ENCODE peak calls at places on chromosomes 2 and 18, in eight cellular contexts. One of them, this sample, is unnamed.

GRCh38 chr2:99865818-99866676 is 276.3 kb downstream of the AFF3 start:
- DNase-seq in GM10248: no peak
- DNase-seq in heart left ventricle: no peak
- DNase-seq in IMR-90: peak; percentile 39
- DNase-seq in foreskin fibroblast: no peak
- DNase-seq in mammary epithelial cell: no peak
- DNase-seq in transverse colon: no peak
- DNase-seq in astrocyte of the cerebellum: no peak
- DNase-seq in this sample: no peak

GRCh38 chr2:111200333-111200879 is 79.7 kb downstream of the BCL2L11 start:
- DNase-seq in astrocyte of the cerebellum: no peak
- DNase-seq in foreskin fibroblast: no peak
- DNase-seq in IMR-90: no peak
- DNase-seq in heart left ventricle: no peak
- DNase-seq in mammary epithelial cell: no peak
- DNase-seq in GM10248: no peak
- DNase-seq in transverse colon: no peak
- DNase-seq in this sample: no peak

GRCh38 chr2:28972778-28973335 is 8.2 kb upstream of the TOGARAM2 start:
- DNase-seq in astrocyte of the cerebellum: no peak
- DNase-seq in transverse colon: no peak
- DNase-seq in foreskin fibroblast: no peak
- DNase-seq in GM10248: no peak
- DNase-seq in mammary epithelial cell: peak; percentile 70
- DNase-seq in IMR-90: no peak
- DNase-seq in heart left ventricle: no peak
- DNase-seq in this sample: no peak

GRCh38 chr2:104862061-104862941 is 8.4 kb downstream of the POU3F3 start:
- DNase-seq in astrocyte of the cerebellum: no peak
- DNase-seq in foreskin fibroblast: no peak
- DNase-seq in mammary epithelial cell: no peak
- DNase-seq in transverse colon: no peak
- DNase-seq in IMR-90: no peak
- DNase-seq in GM10248: no peak
- DNase-seq in heart left ventricle: no peak
- DNase-seq in this sample: no peak

GRCh38 chr2:1268034-1268433 is 145.2 kb upstream of the TPO start:
- DNase-seq in astrocyte of the cerebellum: no peak
- DNase-seq in GM10248: no peak
- DNase-seq in foreskin fibroblast: no peak
- DNase-seq in heart left ventricle: no peak
- DNase-seq in IMR-90: no peak
- DNase-seq in mammary epithelial cell: no peak
- DNase-seq in transverse colon: no peak
- DNase-seq in this sample: no peak

GRCh38 chr18:13800505-13801259 is 23.3 kb upstream of the MC5R start:
- DNase-seq in heart left ventricle: peak; percentile 69
- DNase-seq in foreskin fibroblast: peak; percentile 8
- DNase-seq in astrocyte of the cerebellum: no peak
- DNase-seq in mammary epithelial cell: peak; percentile 81
- DNase-seq in GM10248: peak; percentile 64
- DNase-seq in transverse colon: peak; percentile 79
- DNase-seq in IMR-90: peak; percentile 18
- DNase-seq in this sample: no peak

GRCh38 chr2:191272064-191272463 is 26.9 kb downstream of the MYO1B start:
- DNase-seq in astrocyte of the cerebellum: no peak
- DNase-seq in heart left ventricle: no peak
- DNase-seq in mammary epithelial cell: no peak
- DNase-seq in IMR-90: no peak
- DNase-seq in GM10248: no peak
- DNase-seq in foreskin fibroblast: no peak
- DNase-seq in transverse colon: no peak
- DNase-seq in this sample: no peak

GRCh38 chr2:43269706-43270105 is 43.3 kb upstream of the ZFP36L2 start:
- DNase-seq in mammary epithelial cell: no peak
- DNase-seq in heart left ventricle: peak; percentile 61
- DNase-seq in foreskin fibroblast: peak; percentile 93
- DNase-seq in transverse colon: peak; percentile 62
- DNase-seq in GM10248: peak; percentile 32
- DNase-seq in astrocyte of the cerebellum: peak; percentile 82
- DNase-seq in IMR-90: peak; percentile 81
- DNase-seq in this sample: peak; percentile 35

GRCh38 chr2:39488450-39488849 is 51.4 kb upstream of the MAP4K3 start:
- DNase-seq in heart left ventricle: no peak
- DNase-seq in mammary epithelial cell: peak; percentile 90
- DNase-seq in transverse colon: no peak
- DNase-seq in foreskin fibroblast: peak; percentile 93
- DNase-seq in GM10248: no peak
- DNase-seq in astrocyte of the cerebellum: peak; percentile 56
- DNase-seq in IMR-90: peak; percentile 95
- DNase-seq in this sample: no peak

GRCh38 chr2:12558519-12558918 is 158.2 kb upstream of the TRIB2 start:
- DNase-seq in GM10248: no peak
- DNase-seq in transverse colon: no peak
- DNase-seq in mammary epithelial cell: no peak
- DNase-seq in foreskin fibroblast: no peak
- DNase-seq in IMR-90: no peak
- DNase-seq in astrocyte of the cerebellum: no peak
- DNase-seq in heart left ventricle: no peak
- DNase-seq in this sample: no peak

GRCh38 chr2:177328056-177328455 is 63.5 kb upstream of the NFE2L2 start:
- DNase-seq in mammary epithelial cell: no peak
- DNase-seq in IMR-90: peak; percentile 69
- DNase-seq in GM10248: no peak
- DNase-seq in foreskin fibroblast: peak; percentile 24
- DNase-seq in astrocyte of the cerebellum: no peak
- DNase-seq in transverse colon: no peak
- DNase-seq in heart left ventricle: no peak
- DNase-seq in this sample: no peak

GRCh38 chr2:204948822-204949221 is 403.5 kb downstream of the PARD3B start:
- DNase-seq in IMR-90: no peak
- DNase-seq in GM10248: no peak
- DNase-seq in astrocyte of the cerebellum: no peak
- DNase-seq in heart left ventricle: no peak
- DNase-seq in foreskin fibroblast: no peak
- DNase-seq in mammary epithelial cell: no peak
- DNase-seq in transverse colon: no peak
- DNase-seq in this sample: no peak

GRCh38 chr2:102142829-102143449 is 393 bp downstream of the IL1R1 start:
- DNase-seq in astrocyte of the cerebellum: no peak
- DNase-seq in transverse colon: no peak
- DNase-seq in mammary epithelial cell: peak; percentile 37
- DNase-seq in heart left ventricle: no peak
- DNase-seq in foreskin fibroblast: peak; percentile 43
- DNase-seq in GM10248: no peak
- DNase-seq in IMR-90: peak; percentile 56
- DNase-seq in this sample: no peak

GRCh38 chr2:150759531-150759930 is 272.1 kb upstream of the RND3 start:
- DNase-seq in astrocyte of the cerebellum: no peak
- DNase-seq in heart left ventricle: no peak
- DNase-seq in mammary epithelial cell: no peak
- DNase-seq in transverse colon: no peak
- DNase-seq in GM10248: no peak
- DNase-seq in foreskin fibroblast: no peak
- DNase-seq in IMR-90: no peak
- DNase-seq in this sample: no peak

GRCh38 chr18:13892098-13892497 is 23.2 kb downstream of the MC2R start:
- DNase-seq in IMR-90: no peak
- DNase-seq in foreskin fibroblast: no peak
- DNase-seq in GM10248: no peak
- DNase-seq in heart left ventricle: no peak
- DNase-seq in mammary epithelial cell: no peak
- DNase-seq in transverse colon: no peak
- DNase-seq in astrocyte of the cerebellum: no peak
- DNase-seq in this sample: no peak

GRCh38 chr2:226721541-226721940 is 78.1 kb downstream of the IRS1 start:
- DNase-seq in GM10248: no peak
- DNase-seq in mammary epithelial cell: no peak
- DNase-seq in IMR-90: peak; percentile 36
- DNase-seq in foreskin fibroblast: no peak
- DNase-seq in astrocyte of the cerebellum: no peak
- DNase-seq in transverse colon: no peak
- DNase-seq in heart left ventricle: peak; percentile 28
- DNase-seq in this sample: no peak

GRCh38 chr2:171475979-171476378 is 42.0 kb downstream of the DCAF17 start:
- DNase-seq in mammary epithelial cell: no peak
- DNase-seq in transverse colon: no peak
- DNase-seq in IMR-90: no peak
- DNase-seq in GM10248: no peak
- DNase-seq in astrocyte of the cerebellum: no peak
- DNase-seq in foreskin fibroblast: no peak
- DNase-seq in heart left ventricle: no peak
- DNase-seq in this sample: no peak

GRCh38 chr2:68813596-68813995 is 57.6 kb downstream of the BMP10 start:
- DNase-seq in mammary epithelial cell: no peak
- DNase-seq in astrocyte of the cerebellum: no peak
- DNase-seq in GM10248: no peak
- DNase-seq in heart left ventricle: no peak
- DNase-seq in IMR-90: no peak
- DNase-seq in foreskin fibroblast: no peak
- DNase-seq in transverse colon: no peak
- DNase-seq in this sample: no peak

GRCh38 chr2:188645982-188646381 is 328.2 kb upstream of the COL3A1 start:
- DNase-seq in heart left ventricle: no peak
- DNase-seq in astrocyte of the cerebellum: no peak
- DNase-seq in GM10248: no peak
- DNase-seq in IMR-90: peak; percentile 83
- DNase-seq in transverse colon: no peak
- DNase-seq in foreskin fibroblast: peak; percentile 41
- DNase-seq in mammary epithelial cell: no peak
- DNase-seq in this sample: no peak

GRCh38 chr2:195450537-195451113 is 206.4 kb upstream of the SLC39A10 start:
- DNase-seq in transverse colon: no peak
- DNase-seq in mammary epithelial cell: no peak
- DNase-seq in foreskin fibroblast: no peak
- DNase-seq in IMR-90: no peak
- DNase-seq in GM10248: no peak
- DNase-seq in astrocyte of the cerebellum: no peak
- DNase-seq in heart left ventricle: no peak
- DNase-seq in this sample: no peak

GRCh38 chr18:12359515-12359927 is 17.5 kb downstream of the AFG3L2 start:
- DNase-seq in mammary epithelial cell: peak; percentile 15
- DNase-seq in astrocyte of the cerebellum: no peak
- DNase-seq in transverse colon: no peak
- DNase-seq in IMR-90: peak; percentile 62
- DNase-seq in GM10248: no peak
- DNase-seq in foreskin fibroblast: no peak
- DNase-seq in heart left ventricle: no peak
- DNase-seq in this sample: no peak

GRCh38 chr18:5461056-5461455 is 82.7 kb downstream of the EPB41L3 start:
- DNase-seq in heart left ventricle: no peak
- DNase-seq in foreskin fibroblast: no peak
- DNase-seq in astrocyte of the cerebellum: no peak
- DNase-seq in GM10248: no peak
- DNase-seq in IMR-90: peak; percentile 17
- DNase-seq in transverse colon: no peak
- DNase-seq in mammary epithelial cell: no peak
- DNase-seq in this sample: no peak

GRCh38 chr2:213251618-213252017 is 32.6 kb upstream of the SPAG16 start:
- DNase-seq in astrocyte of the cerebellum: peak; percentile 79
- DNase-seq in GM10248: peak; percentile 35
- DNase-seq in foreskin fibroblast: peak; percentile 39
- DNase-seq in transverse colon: no peak
- DNase-seq in heart left ventricle: no peak
- DNase-seq in IMR-90: peak; percentile 81
- DNase-seq in mammary epithelial cell: peak; percentile 31
- DNase-seq in this sample: peak; percentile 59
- TF ChIP-seq CTCF in astrocyte of the cerebellum: peak; percentile 26
- TF ChIP-seq CTCF in GM10248: peak; percentile 49
- TF ChIP-seq CTCF in foreskin fibroblast: peak; percentile 38
- TF ChIP-seq CTCF in transverse colon: peak; percentile 70
- TF ChIP-seq CTCF in heart left ventricle: peak; percentile 58
- TF ChIP-seq CTCF in IMR-90: peak; percentile 74
- TF ChIP-seq CTCF in mammary epithelial cell: peak; percentile 27
- TF ChIP-seq CTCF in this sample: peak; percentile 42

GRCh38 chr18:51541230-51541629 is 343.7 kb upstream of the MEX3C start:
- DNase-seq in foreskin fibroblast: no peak
- DNase-seq in mammary epithelial cell: no peak
- DNase-seq in astrocyte of the cerebellum: no peak
- DNase-seq in transverse colon: no peak
- DNase-seq in GM10248: no peak
- DNase-seq in heart left ventricle: no peak
- DNase-seq in IMR-90: no peak
- DNase-seq in this sample: no peak

GRCh38 chr18:51540562-51540961 is 343.1 kb upstream of the MEX3C start:
- DNase-seq in astrocyte of the cerebellum: no peak
- DNase-seq in heart left ventricle: no peak
- DNase-seq in GM10248: no peak
- DNase-seq in mammary epithelial cell: no peak
- DNase-seq in transverse colon: no peak
- DNase-seq in IMR-90: no peak
- DNase-seq in foreskin fibroblast: no peak
- DNase-seq in this sample: no peak

GRCh38 chr18:51531496-51531895 is 334.0 kb upstream of the MEX3C start:
- DNase-seq in transverse colon: no peak
- DNase-seq in astrocyte of the cerebellum: no peak
- DNase-seq in GM10248: no peak
- DNase-seq in foreskin fibroblast: no peak
- DNase-seq in heart left ventricle: no peak
- DNase-seq in IMR-90: no peak
- DNase-seq in mammary epithelial cell: peak; percentile 93
- DNase-seq in this sample: no peak

GRCh38 chr18:51537487-51537886 is 340.0 kb upstream of the MEX3C start:
- DNase-seq in foreskin fibroblast: no peak
- DNase-seq in astrocyte of the cerebellum: peak; percentile 1
- DNase-seq in transverse colon: peak; percentile 19
- DNase-seq in heart left ventricle: peak; percentile 25
- DNase-seq in IMR-90: no peak
- DNase-seq in mammary epithelial cell: peak; percentile 66
- DNase-seq in GM10248: no peak
- DNase-seq in this sample: no peak
- TF ChIP-seq CTCF in foreskin fibroblast: no peak
- TF ChIP-seq CTCF in astrocyte of the cerebellum: peak; percentile 34
- TF ChIP-seq CTCF in transverse colon: no peak
- TF ChIP-seq CTCF in heart left ventricle: peak; percentile 18
- TF ChIP-seq CTCF in IMR-90: no peak
- TF ChIP-seq CTCF in mammary epithelial cell: peak; percentile 46
- TF ChIP-seq CTCF in GM10248: no peak
- TF ChIP-seq CTCF in this sample: no peak

GRCh38 chr2:175282300-175282699 is 100.8 kb upstream of the ATP5MC3 start:
- DNase-seq in IMR-90: peak; percentile 28
- DNase-seq in mammary epithelial cell: peak; percentile 10
- DNase-seq in GM10248: peak; percentile 34
- DNase-seq in astrocyte of the cerebellum: peak; percentile 11
- DNase-seq in foreskin fibroblast: peak; percentile 6
- DNase-seq in heart left ventricle: no peak
- DNase-seq in transverse colon: no peak
- DNase-seq in this sample: peak; percentile 0
- TF ChIP-seq CTCF in IMR-90: peak; percentile 56
- TF ChIP-seq CTCF in mammary epithelial cell: peak; percentile 37
- TF ChIP-seq CTCF in GM10248: peak; percentile 17
- TF ChIP-seq CTCF in astrocyte of the cerebellum: peak; percentile 44
- TF ChIP-seq CTCF in foreskin fibroblast: peak; percentile 30
- TF ChIP-seq CTCF in heart left ventricle: peak; percentile 20
- TF ChIP-seq CTCF in transverse colon: peak; percentile 34
- TF ChIP-seq CTCF in this sample: peak; percentile 24

DNA sequence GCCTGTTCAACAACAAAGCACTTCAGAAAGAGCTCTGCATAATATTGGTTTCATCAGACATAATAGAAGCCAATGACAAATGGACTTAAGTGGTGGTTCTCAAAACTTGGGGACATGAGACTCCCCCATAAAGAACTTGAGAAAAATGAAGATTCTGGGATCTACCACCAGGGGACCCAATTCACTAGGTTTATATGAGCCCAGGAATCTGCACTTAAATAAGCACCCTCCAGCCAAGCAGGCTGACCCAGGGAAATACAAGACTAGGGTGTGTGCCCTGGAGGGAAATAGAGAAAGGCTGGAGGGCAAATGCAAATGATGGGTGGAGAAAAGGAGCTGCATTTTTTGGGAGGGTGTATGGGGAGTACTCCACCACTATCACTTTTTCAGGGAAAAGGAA is 52.5 kb downstream of the SATB2 start:
- DNase-seq in IMR-90: peak; percentile 17
- DNase-seq in transverse colon: no peak
- DNase-seq in astrocyte of the cerebellum: no peak
- DNase-seq in foreskin fibroblast: no peak
- DNase-seq in GM10248: no peak
- DNase-seq in heart left ventricle: no peak
- DNase-seq in mammary epithelial cell: no peak
- DNase-seq in this sample: no peak
- TF ChIP-seq CTCF in IMR-90: peak; percentile 26
- TF ChIP-seq CTCF in transverse colon: no peak
- TF ChIP-seq CTCF in astrocyte of the cerebellum: peak; percentile 28
- TF ChIP-seq CTCF in foreskin fibroblast: peak; percentile 20
- TF ChIP-seq CTCF in GM10248: no peak
- TF ChIP-seq CTCF in heart left ventricle: no peak
- TF ChIP-seq CTCF in mammary epithelial cell: no peak
- TF ChIP-seq CTCF in this sample: peak; percentile 9